ENCODE peak calls at places on chromosomes 7 and 10, in nine cellular contexts. R, P, B, M, T, C, N, Z and W are unnamed samples.

GRCh38 chr7:30842542-30843451 is 68.9 kb upstream of the AQP1 start:
- DNase-seq in R (no peak), P (no peak), B (no peak), M (peak), T (no peak), C (no peak), N (no peak), Z (no peak), W (no peak)

GRCh38 chr7:112193915-112194502 is 12.2 kb downstream of the DOCK4 start:
- DNase-seq in R (no peak), P (no peak), B (no peak), M (no peak), T (no peak), C (no peak), N (no peak), Z (no peak), W (no peak)

GRCh38 chr10:129683519-129683918 is 216.5 kb downstream of the MGMT start:
- DNase-seq in R (no peak), P (no peak), B (no peak), M (no peak), T (no peak), C (no peak), N (no peak), Z (no peak), W (no peak)

GRCh38 chr10:13231808-13232207 is 2.4 kb downstream of the UCMA start:
- DNase-seq in R (no peak), P (no peak), B (no peak), M (no peak), T (no peak), C (no peak), N (no peak), Z (no peak), W (no peak)

GRCh38 chr7:33640732-33641131 is 264.6 kb upstream of the BMPER start:
- DNase-seq in R (no peak), P (no peak), B (no peak), M (no peak), T (no peak), C (no peak), N (no peak), Z (no peak), W (no peak)

GRCh38 chr10:35545878-35546631 is 59.1 kb upstream of the GJD4 start:
- DNase-seq in R (no peak), P (peak), B (no peak), M (no peak), T (no peak), C (peak), N (no peak), Z (peak), W (no peak)

GRCh38 chr10:132961-133898 is 2.0 kb upstream of the ZMYND11 start:
- DNase-seq in R (no peak), P (peak), B (no peak), M (no peak), T (no peak), C (peak), N (no peak), Z (peak), W (no peak)

GRCh38 chr10:117616179-117616578 is 73.6 kb downstream of the EMX2 start:
- DNase-seq in R (no peak), P (no peak), B (no peak), M (no peak), T (no peak), C (no peak), N (peak), Z (no peak), W (no peak)